ENCODE peak calls at places on chromosomes 6 and 20, in ten cellular contexts. X is KG1, F is lower leg skin, O is A549, Y is COR-L47, I is Right ventricle myocardium superior, T is germinal center, A is HuH-7.5, E is T-helper 17 cell, K is GM13976. P is an unnamed sample.

GRCh38 chr6:125310994-125311649 is 9.4 kb upstream of the HDDC2 start:
- DNase-seq in F (no peak), A (peak), O (peak), E (no peak), T (peak), K (peak), I (no peak), Y (peak), X (peak), P (peak)

GRCh38 chr20:16175322-16175721 is 397.9 kb downstream of the KIF16B start:
- DNase-seq in O (no peak), I (no peak), Y (no peak), E (no peak), A (no peak), T (no peak), X (no peak), F (no peak), K (no peak), P (no peak)

GRCh38 chr6:43997342-43997677 is 129.9 kb downstream of the MRPL14 start:
- DNase-seq in A (no peak), O (no peak), Y (no peak), K (no peak), X (no peak), E (no peak), I (peak), T (no peak), F (no peak), P (no peak)

GRCh38 chr20:16035576-16035975 is 537.7 kb downstream of the KIF16B start:
- DNase-seq in O (no peak), T (no peak), X (no peak), A (no peak), I (no peak), F (no peak), Y (no peak), K (no peak), E (no peak), P (no peak)

GRCh38 chr6:46511320-46511719 is 20.1 kb upstream of the RCAN2 start:
- DNase-seq in X (no peak), O (no peak), A (no peak), Y (no peak), I (peak), K (no peak), F (no peak), E (no peak), T (no peak), P (no peak)

GRCh38 chr6:146267447-146267846 is 238.6 kb downstream of the GRM1 start:
- DNase-seq in Y (no peak), K (no peak), O (no peak), E (no peak), X (no peak), T (no peak), A (no peak), F (no peak), I (no peak), P (no peak)

GRCh38 chr6:142867355-142867801 is 77.6 kb downstream of the HIVEP2 start:
- DNase-seq in T (no peak), X (no peak), A (no peak), F (no peak), E (no peak), Y (no peak), K (no peak), I (no peak), O (no peak), P (no peak)

GRCh38 chr6:87824813-87825475 is 122.9 kb upstream of the AKIRIN2 start:
- DNase-seq in F (no peak), O (no peak), T (no peak), A (no peak), K (no peak), Y (no peak), E (no peak), I (no peak), X (no peak), P (no peak)

GRCh38 chr20:38130687-38131587 is 34.1 kb downstream of the TGM2 start:
- DNase-seq in E (no peak), A (no peak), K (no peak), F (no peak), T (no peak), I (no peak), Y (no peak), X (no peak), O (no peak), P (no peak)

GRCh38 chr6:133741375-133741861 is 147.5 kb upstream of the TCF21 start:
- DNase-seq in A (no peak), O (peak), I (no peak), F (no peak), E (no peak), K (no peak), T (no peak), X (no peak), Y (peak), P (no peak)

GRCh38 chr6:136930528-136930927 is 8.4 kb downstream of the SLC35D3 start:
- DNase-seq in Y (no peak), T (no peak), I (no peak), O (no peak), E (no peak), F (no peak), K (no peak), X (no peak), A (no peak), P (no peak)

GRCh38 chr20:41078329-41078728 is 49.7 kb downstream of the TOP1 start:
- DNase-seq in O (peak), F (no peak), E (no peak), A (peak), Y (no peak), K (no peak), X (no peak), I (no peak), T (peak), P (peak)

GRCh38 chr20:38114353-38114791 is 50.7 kb downstream of the TGM2 start:
- DNase-seq in O (peak), A (no peak), F (no peak), T (no peak), X (no peak), Y (no peak), E (no peak), I (no peak), K (no peak), P (no peak)

GRCh38 chr20:10557685-10558084 is 116.1 kb downstream of the JAG1 start:
- DNase-seq in T (no peak), K (no peak), Y (no peak), I (no peak), O (peak), E (no peak), X (no peak), F (no peak), A (no peak), P (no peak)

GRCh38 chr6:20038805-20039204 is 173.5 kb downstream of the MBOAT1 start:
- DNase-seq in F (no peak), T (no peak), Y (no peak), I (no peak), E (no peak), O (no peak), K (no peak), A (no peak), X (no peak), P (no peak)

GRCh38 chr6:3381233-3382065 is 75.4 kb downstream of the SLC22A23 start:
- DNase-seq in E (no peak), A (no peak), X (no peak), T (no peak), K (no peak), O (no peak), Y (no peak), F (no peak), I (no peak), P (no peak)

GRCh38 chr6:147127587-147127986 is 76.6 kb upstream of the STXBP5 start:
- DNase-seq in T (no peak), Y (no peak), F (no peak), E (no peak), X (no peak), K (no peak), I (no peak), O (no peak), A (no peak), P (no peak)

GRCh38 chr6:147530132-147531060 is 21.9 kb downstream of the SAMD5 start:
- DNase-seq in F (no peak), A (no peak), O (peak), I (no peak), E (no peak), K (no peak), T (no peak), Y (no peak), X (peak), P (no peak)

P was measured in T47D.